ENCODE peak calls at places on chromosomes 7 and 10, in nine cellular contexts. M is CD8-positive, alpha-beta memory T cell; C is H9; B is thyroid gland; I is uterus; R is lung; J is mammary epithelial cell; S is SJSA1; N is Panc1. V is an unnamed sample.

GRCh38 chr7:151141855-151142685 is 25.4 kb downstream of the GBX1 start:
- DNase-seq in M (no peak), C (peak; percentile 19), B (no peak), I (peak; percentile 16), R (no peak), J (no peak), S (no peak), N (no peak), V (no peak)

GRCh38 chr10:114684822-114685209 is 26.7 kb upstream of the ABLIM1 start:
- DNase-seq in M (no peak), C (no peak), B (no peak), I (no peak), R (no peak), J (peak; percentile 51), S (peak; percentile 69), N (no peak), V (peak; percentile 84)

GRCh38 chr10:118732253-118733194 is 22.2 kb downstream of the CACUL1 start:
- DNase-seq in M (peak; percentile 51), C (no peak), B (no peak), I (no peak), R (no peak), J (no peak), S (no peak), N (no peak), V (no peak)

GRCh38 chr10:120539076-120539475 is 82.0 kb downstream of the PLPP4 start:
- DNase-seq in M (no peak), C (no peak), B (no peak), I (no peak), R (no peak), J (no peak), S (no peak), N (no peak), V (no peak)

GRCh38 chr10:49113741-49114141 is 1.6 kb downstream of the VSTM4 start:
- DNase-seq in M (no peak), C (peak; percentile 15), B (peak; percentile 55), I (no peak), R (peak; percentile 27), J (no peak), S (no peak), N (no peak), V (no peak)

GRCh38 chr7:30970594-30971094 is 6.9 kb downstream of the GHRHR start:
- DNase-seq in M (no peak), C (no peak), B (no peak), I (no peak), R (peak; percentile 23), J (no peak), S (no peak), N (no peak), V (no peak)

GRCh38 chr10:80289451-80290287 is at the start of gene MAT1A:
- DNase-seq in M (no peak), C (peak; percentile 66), B (peak; percentile 47), I (no peak), R (no peak), J (peak; percentile 54), S (no peak), N (no peak), V (peak; percentile 4)

GRCh38 chr7:46220066-46220630 is 299.1 kb upstream of the IGFBP3 start:
- DNase-seq in M (no peak), C (no peak), B (no peak), I (no peak), R (no peak), J (peak; percentile 99), S (peak; percentile 6), N (no peak), V (no peak)

GRCh38 chr10:119539359-119539651 is 3.2 kb downstream of the RGS10 start:
- DNase-seq in M (no peak), C (no peak), B (no peak), I (no peak), R (no peak), J (no peak), S (no peak), N (no peak), V (no peak)

GRCh38 chr10:112583236-112583919 is 136.4 kb downstream of the VTI1A start:
- DNase-seq in M (no peak), C (no peak), B (no peak), I (no peak), R (no peak), J (no peak), S (no peak), N (no peak), V (no peak)

GRCh38 chr10:83603708-83604107 is 535.6 kb upstream of the GHITM start:
- DNase-seq in M (no peak), C (no peak), B (no peak), I (no peak), R (no peak), J (no peak), S (no peak), N (no peak), V (peak; percentile 4)

GRCh38 chr7:69630292-69630691 is 32.0 kb downstream of the AUTS2 start:
- DNase-seq in M (no peak), C (no peak), B (no peak), I (peak; percentile 46), R (no peak), J (no peak), S (no peak), N (no peak), V (peak; percentile 91)

GRCh38 chr7:133051066-133051465 is 30.8 kb downstream of the CHCHD3 start:
- DNase-seq in M (no peak), C (no peak), B (peak; percentile 19), I (no peak), R (no peak), J (no peak), S (no peak), N (no peak), V (peak; percentile 40)

GRCh38 chr10:5953676-5954075 is 23.7 kb downstream of the IL15RA start:
- DNase-seq in M (no peak), C (no peak), B (no peak), I (no peak), R (no peak), J (no peak), S (no peak), N (no peak), V (no peak)

GRCh38 chr10:22670796-22671195 is 43.6 kb downstream of the PIP4K2A start:
- DNase-seq in M (no peak), C (no peak), B (no peak), I (no peak), R (no peak), J (no peak), S (no peak), N (no peak), V (peak; percentile 41)

GRCh38 chr7:156492170-156492569 is 148.4 kb upstream of the RNF32 start:
- DNase-seq in M (no peak), C (no peak), B (no peak), I (no peak), R (peak; percentile 24), J (no peak), S (no peak), N (no peak), V (no peak)

DNA sequence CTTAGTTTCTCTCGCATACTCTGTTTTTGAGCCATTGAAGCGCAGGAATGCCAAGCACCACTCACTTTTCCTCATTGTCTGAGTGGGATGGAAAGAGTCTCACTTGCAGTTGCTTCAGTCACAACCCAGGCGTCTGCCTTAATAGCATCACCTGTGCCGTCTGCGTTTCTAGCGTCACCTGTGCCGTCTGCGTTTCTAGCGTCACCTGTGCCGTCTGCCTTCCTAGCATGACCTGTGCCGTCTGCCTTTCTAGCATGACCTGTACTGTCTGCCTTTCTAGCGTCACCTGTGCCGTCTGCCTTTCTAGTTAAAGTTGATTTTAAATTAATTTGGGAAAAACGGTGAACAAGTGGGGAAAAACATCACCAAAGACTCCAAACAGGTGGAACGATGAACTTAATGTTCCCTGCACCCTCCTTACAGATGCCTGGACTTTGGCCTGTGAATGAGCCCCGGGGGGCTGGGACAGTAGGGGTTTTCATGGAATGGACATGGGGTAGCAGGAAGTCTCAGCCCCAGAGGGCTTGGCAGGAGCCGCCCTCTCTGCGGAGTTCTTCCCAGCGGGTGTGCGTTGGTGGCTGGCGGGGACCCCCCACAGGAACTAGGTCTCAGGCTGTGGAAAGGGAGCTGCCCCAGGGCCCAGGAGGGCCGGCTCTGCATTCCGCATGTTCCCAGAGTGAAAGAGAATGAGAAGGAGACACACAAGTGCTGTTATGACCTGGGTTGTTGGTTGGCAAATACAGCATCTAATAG is 3.5 kb downstream of the ZNF511 start:
- DNase-seq in M (no peak), C (no peak), B (no peak), I (no peak), R (no peak), J (no peak), S (no peak), N (no peak), V (no peak)
- H3K4me1 ChIP-seq in M (peaks cover 12% of the 10 kb centered on the region), C (no peaks in the 10 kb centered on the region), B (peaks cover 13% of the 10 kb centered on the region), I (peaks cover 2% of the 10 kb centered on the region), R (peaks cover 5% of the 10 kb centered on the region), J (peaks cover 13% of the 10 kb centered on the region), S (peaks cover 5% of the 10 kb centered on the region), N (peaks cover 9% of the 10 kb centered on the region), V (peaks cover 9% of the 10 kb centered on the region)

DNA sequence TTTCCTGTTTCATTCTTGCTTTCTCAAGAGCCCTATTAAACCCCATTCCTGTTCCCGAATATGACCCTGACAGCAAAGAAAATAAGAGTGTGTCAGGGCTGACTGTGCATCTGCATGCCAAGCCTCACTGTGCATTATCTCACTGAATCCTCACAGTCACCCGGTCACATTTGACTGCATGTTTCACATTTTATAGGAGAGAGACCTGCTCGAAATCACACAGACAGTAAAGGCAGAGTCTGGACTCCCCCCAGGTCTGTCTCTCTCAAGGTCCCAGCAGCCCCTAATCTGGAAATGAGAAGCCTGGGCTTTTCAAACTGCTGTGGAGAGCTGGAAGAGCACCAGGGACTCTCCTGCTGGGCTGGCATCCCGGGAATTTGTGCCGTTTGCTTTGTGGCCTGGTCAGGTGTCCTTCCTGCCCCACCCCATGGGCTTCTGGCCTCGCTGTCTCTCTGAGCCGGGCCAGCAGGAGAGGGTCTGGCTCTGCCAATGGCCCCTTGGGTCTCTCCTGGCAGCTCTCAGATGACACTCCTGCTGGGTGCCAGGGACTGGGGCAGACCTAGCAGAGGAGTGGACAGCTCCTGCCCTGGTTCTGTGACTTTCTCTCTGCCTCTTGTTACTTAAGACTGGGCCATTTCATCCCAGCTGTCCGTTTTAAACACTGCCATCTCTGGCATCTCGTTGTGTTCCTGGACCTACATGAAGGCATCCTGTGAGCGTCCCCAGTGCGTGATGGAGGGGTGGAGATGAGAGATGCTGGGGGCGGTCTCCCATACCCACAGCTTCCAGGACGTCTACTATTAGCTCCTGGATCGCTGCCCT is 173.6 kb downstream of the ARHGAP12 start:
- DNase-seq in M (no peak), C (peak; percentile 91), B (peak; percentile 86), I (no peak), R (no peak), J (no peak), S (peak; percentile 57), N (no peak), V (no peak)
- H3K9me3 ChIP-seq in M (no peaks in the 10 kb centered on the region), C (no peaks in the 10 kb centered on the region), B (no peaks in the 10 kb centered on the region), I (no peaks in the 10 kb centered on the region), R (no peaks in the 10 kb centered on the region), J (no peaks in the 10 kb centered on the region), S (no peaks in the 10 kb centered on the region), N (no peaks in the 10 kb centered on the region), V (no peaks in the 10 kb centered on the region)

GRCh38 chr7:24721378-24722030 is 35.8 kb downstream of the GSDME start:
- DNase-seq in M (no peak), C (no peak), B (peak; percentile 68), I (no peak), R (no peak), J (peak; percentile 62), S (no peak), N (no peak), V (no peak)
- H3K4me1 ChIP-seq in M (no peaks in the 10 kb centered on the region), C (peaks cover 5% of the 10 kb centered on the region), B (peaks cover 8% of the 10 kb centered on the region), I (no peaks in the 10 kb centered on the region), R (no peaks in the 10 kb centered on the region), J (peaks cover 15% of the 10 kb centered on the region), S (no peaks in the 10 kb centered on the region), N (no peaks in the 10 kb centered on the region), V (peaks cover 4% of the 10 kb centered on the region)

DNA sequence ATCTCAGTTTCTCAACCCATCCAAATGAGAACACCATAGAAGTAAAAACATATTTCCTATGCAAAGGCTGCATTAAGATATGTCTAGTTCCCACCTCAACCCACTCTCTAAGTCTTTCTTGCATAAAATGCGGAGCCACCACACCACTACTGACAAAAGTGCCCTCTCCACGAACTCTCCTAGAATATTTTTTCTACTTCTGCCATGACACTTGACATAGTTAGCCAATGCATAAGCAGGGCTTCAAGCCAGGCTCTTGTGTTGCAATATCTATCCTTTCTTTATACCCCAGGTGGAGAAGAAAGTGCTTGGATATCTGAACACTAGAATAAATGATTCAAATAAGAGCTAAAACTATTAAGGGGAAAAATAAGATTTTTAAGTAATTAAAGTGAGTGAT is 465.2 kb downstream of the NRG3 start:
- DNase-seq in M (no peak), C (no peak), B (no peak), I (no peak), R (peak; percentile 32), J (no peak), S (no peak), N (no peak), V (no peak)
- H3K9me3 ChIP-seq in M (no peaks in the 10 kb centered on the region), C (no peaks in the 10 kb centered on the region), B (no peaks in the 10 kb centered on the region), I (no peaks in the 10 kb centered on the region), R (no peaks in the 10 kb centered on the region), J (no peaks in the 10 kb centered on the region), S (peaks cover 3% of the 10 kb centered on the region), N (no peaks in the 10 kb centered on the region), V (no peaks in the 10 kb centered on the region)